ENCODE peak calls at places on chromosomes 1 and 21, in six cellular contexts. One of them, this sample, is unnamed.

GRCh38 chr1:108661030-108661609 is at the start of gene HENMT1:
- DNase-seq in ovary: peak; percentile 72
- DNase-seq in amniotic epithelial cell: peak; percentile 67
- DNase-seq in NCI-H345: peak; percentile 79
- DNase-seq in Right ventricle myocardium inferior: peak; percentile 87
- DNase-seq in globus pallidus: peak; percentile 55
- DNase-seq in this sample: peak; percentile 82

GRCh38 chr1:210262897-210263272 is 30.3 kb downstream of the SERTAD4 start:
- DNase-seq in amniotic epithelial cell: no peak
- DNase-seq in Right ventricle myocardium inferior: no peak
- DNase-seq in ovary: no peak
- DNase-seq in globus pallidus: no peak
- DNase-seq in NCI-H345: no peak
- DNase-seq in this sample: peak; percentile 76

GRCh38 chr1:215459136-215459535 is 108.0 kb upstream of the KCTD3 start:
- DNase-seq in ovary: no peak
- DNase-seq in NCI-H345: no peak
- DNase-seq in globus pallidus: no peak
- DNase-seq in Right ventricle myocardium inferior: no peak
- DNase-seq in amniotic epithelial cell: no peak
- DNase-seq in this sample: no peak

GRCh38 chr1:54786778-54787177 is 14.3 kb downstream of the TTC22 start:
- DNase-seq in Right ventricle myocardium inferior: no peak
- DNase-seq in amniotic epithelial cell: no peak
- DNase-seq in globus pallidus: no peak
- DNase-seq in ovary: no peak
- DNase-seq in NCI-H345: no peak
- DNase-seq in this sample: no peak

GRCh38 chr1:205567716-205568115 is 63.2 kb downstream of the CDK18 start:
- DNase-seq in globus pallidus: no peak
- DNase-seq in NCI-H345: no peak
- DNase-seq in Right ventricle myocardium inferior: no peak
- DNase-seq in amniotic epithelial cell: no peak
- DNase-seq in ovary: no peak
- DNase-seq in this sample: peak; percentile 49

GRCh38 chr1:201530741-201531521 is 8.0 kb upstream of the NAV1 start:
- DNase-seq in Right ventricle myocardium inferior: peak; percentile 89
- DNase-seq in globus pallidus: peak; percentile 86
- DNase-seq in NCI-H345: peak; percentile 65
- DNase-seq in amniotic epithelial cell: peak; percentile 70
- DNase-seq in ovary: peak; percentile 82
- DNase-seq in this sample: peak; percentile 88

GRCh38 chr1:63663301-63663700 is 70.1 kb downstream of the PGM1 start:
- DNase-seq in ovary: no peak
- DNase-seq in Right ventricle myocardium inferior: no peak
- DNase-seq in NCI-H345: no peak
- DNase-seq in amniotic epithelial cell: peak; percentile 53
- DNase-seq in globus pallidus: no peak
- DNase-seq in this sample: no peak

GRCh38 chr21:45822002-45822397 is 159.6 kb upstream of the COL6A1 start:
- DNase-seq in globus pallidus: no peak
- DNase-seq in ovary: no peak
- DNase-seq in NCI-H345: no peak
- DNase-seq in Right ventricle myocardium inferior: no peak
- DNase-seq in amniotic epithelial cell: no peak
- DNase-seq in this sample: peak; percentile 11

GRCh38 chr1:243798726-243799125 is 51.3 kb downstream of the AKT3 start:
- DNase-seq in NCI-H345: no peak
- DNase-seq in Right ventricle myocardium inferior: no peak
- DNase-seq in ovary: no peak
- DNase-seq in amniotic epithelial cell: peak; percentile 93
- DNase-seq in globus pallidus: no peak
- DNase-seq in this sample: no peak

GRCh38 chr1:205263580-205264190 is 35.9 kb downstream of the TMCC2 start:
- DNase-seq in Right ventricle myocardium inferior: no peak
- DNase-seq in NCI-H345: no peak
- DNase-seq in globus pallidus: no peak
- DNase-seq in amniotic epithelial cell: peak; percentile 79
- DNase-seq in ovary: no peak
- DNase-seq in this sample: no peak

GRCh38 chr21:16535100-16535418 is 805.3 kb downstream of the USP25 start:
- DNase-seq in globus pallidus: peak; percentile 90
- DNase-seq in amniotic epithelial cell: peak; percentile 81
- DNase-seq in NCI-H345: peak; percentile 56
- DNase-seq in ovary: peak; percentile 95
- DNase-seq in Right ventricle myocardium inferior: peak; percentile 76
- DNase-seq in this sample: peak; percentile 80

GRCh38 chr1:167916766-167917511 is 3.0 kb upstream of the ADCY10 start:
- DNase-seq in NCI-H345: no peak
- DNase-seq in Right ventricle myocardium inferior: no peak
- DNase-seq in amniotic epithelial cell: no peak
- DNase-seq in ovary: no peak
- DNase-seq in globus pallidus: no peak
- DNase-seq in this sample: no peak

GRCh38 chr1:215957692-215958091 is 390.6 kb downstream of the KCTD3 start:
- DNase-seq in amniotic epithelial cell: peak; percentile 1
- DNase-seq in globus pallidus: no peak
- DNase-seq in NCI-H345: no peak
- DNase-seq in Right ventricle myocardium inferior: peak; percentile 50
- DNase-seq in ovary: no peak
- DNase-seq in this sample: no peak

GRCh38 chr21:15221799-15222386 is 157.1 kb upstream of the NRIP1 start:
- DNase-seq in globus pallidus: no peak
- DNase-seq in Right ventricle myocardium inferior: no peak
- DNase-seq in ovary: no peak
- DNase-seq in amniotic epithelial cell: peak; percentile 98
- DNase-seq in NCI-H345: no peak
- DNase-seq in this sample: no peak

GRCh38 chr1:51558375-51558924 is 39.4 kb upstream of the EPS15 start:
- DNase-seq in globus pallidus: no peak
- DNase-seq in Right ventricle myocardium inferior: no peak
- DNase-seq in ovary: no peak
- DNase-seq in NCI-H345: no peak
- DNase-seq in amniotic epithelial cell: peak; percentile 28
- DNase-seq in this sample: no peak

GRCh38 chr1:16922885-16923431 is 1.2 kb downstream of the CROCC start:
- DNase-seq in ovary: no peak
- DNase-seq in NCI-H345: no peak
- DNase-seq in amniotic epithelial cell: no peak
- DNase-seq in Right ventricle myocardium inferior: no peak
- DNase-seq in globus pallidus: no peak
- DNase-seq in this sample: no peak

GRCh38 chr1:114238066-114238465 is 84.4 kb upstream of the SYT6 start:
- DNase-seq in amniotic epithelial cell: no peak
- DNase-seq in NCI-H345: no peak
- DNase-seq in Right ventricle myocardium inferior: no peak
- DNase-seq in globus pallidus: no peak
- DNase-seq in ovary: no peak
- DNase-seq in this sample: no peak

GRCh38 chr21:28393279-28393678 is 599.4 kb downstream of the LTN1 start:
- DNase-seq in globus pallidus: no peak
- DNase-seq in amniotic epithelial cell: peak; percentile 11
- DNase-seq in NCI-H345: peak; percentile 93
- DNase-seq in ovary: no peak
- DNase-seq in Right ventricle myocardium inferior: peak; percentile 27
- DNase-seq in this sample: no peak

GRCh38 chr1:90712153-90712930 is 4.8 kb downstream of the BARHL2 start:
- DNase-seq in globus pallidus: no peak
- DNase-seq in NCI-H345: no peak
- DNase-seq in ovary: no peak
- DNase-seq in amniotic epithelial cell: no peak
- DNase-seq in Right ventricle myocardium inferior: no peak
- DNase-seq in this sample: no peak

GRCh38 chr1:32876341-32877210 is 5.9 kb upstream of the FNDC5 start:
- DNase-seq in ovary: no peak
- DNase-seq in globus pallidus: no peak
- DNase-seq in Right ventricle myocardium inferior: peak; percentile 84
- DNase-seq in amniotic epithelial cell: peak; percentile 40
- DNase-seq in NCI-H345: peak; percentile 7
- DNase-seq in this sample: no peak

GRCh38 chr21:37534431-37534830 is 167.9 kb downstream of the DYRK1A start:
- DNase-seq in amniotic epithelial cell: no peak
- DNase-seq in Right ventricle myocardium inferior: no peak
- DNase-seq in NCI-H345: peak; percentile 10
- DNase-seq in ovary: no peak
- DNase-seq in globus pallidus: no peak
- DNase-seq in this sample: no peak

GRCh38 chr1:230544758-230545157 is 97.5 kb upstream of the COG2 start:
- DNase-seq in ovary: no peak
- DNase-seq in globus pallidus: no peak
- DNase-seq in NCI-H345: no peak
- DNase-seq in Right ventricle myocardium inferior: no peak
- DNase-seq in amniotic epithelial cell: no peak
- DNase-seq in this sample: no peak

GRCh38 chr1:21815724-21816311 is 3.8 kb downstream of the LDLRAD2 start:
- DNase-seq in amniotic epithelial cell: no peak
- DNase-seq in NCI-H345: no peak
- DNase-seq in Right ventricle myocardium inferior: no peak
- DNase-seq in ovary: no peak
- DNase-seq in globus pallidus: no peak
- DNase-seq in this sample: no peak

GRCh38 chr1:16076003-16076870 is 2.8 kb upstream of the FAM131C start:
- DNase-seq in ovary: peak; percentile 52
- DNase-seq in Right ventricle myocardium inferior: no peak
- DNase-seq in amniotic epithelial cell: peak; percentile 85
- DNase-seq in NCI-H345: no peak
- DNase-seq in globus pallidus: no peak
- DNase-seq in this sample: no peak

GRCh38 chr1:16242556-16243407 is 5.8 kb upstream of the CPLANE2 start:
- DNase-seq in ovary: no peak
- DNase-seq in globus pallidus: no peak
- DNase-seq in amniotic epithelial cell: no peak
- DNase-seq in Right ventricle myocardium inferior: no peak
- DNase-seq in NCI-H345: no peak
- DNase-seq in this sample: peak; percentile 41

GRCh38 chr1:2523191-2523890 is 3.1 kb downstream of the PANK4 start:
- DNase-seq in ovary: no peak
- DNase-seq in globus pallidus: no peak
- DNase-seq in amniotic epithelial cell: no peak
- DNase-seq in Right ventricle myocardium inferior: no peak
- DNase-seq in NCI-H345: no peak
- DNase-seq in this sample: no peak

GRCh38 chr1:156744786-156745419 is 4.0 kb upstream of the MRPL24 start:
- DNase-seq in amniotic epithelial cell: no peak
- DNase-seq in globus pallidus: no peak
- DNase-seq in ovary: peak; percentile 41
- DNase-seq in NCI-H345: no peak
- DNase-seq in Right ventricle myocardium inferior: no peak
- DNase-seq in this sample: no peak

GRCh38 chr1:115624859-115625258 is 16.9 kb upstream of the VANGL1 start:
- DNase-seq in NCI-H345: no peak
- DNase-seq in amniotic epithelial cell: no peak
- DNase-seq in ovary: no peak
- DNase-seq in Right ventricle myocardium inferior: no peak
- DNase-seq in globus pallidus: no peak
- DNase-seq in this sample: peak; percentile 46

GRCh38 chr1:179079113-179079761 is 2.6 kb upstream of the TOR3A start:
- DNase-seq in ovary: no peak
- DNase-seq in Right ventricle myocardium inferior: no peak
- DNase-seq in amniotic epithelial cell: peak; percentile 82
- DNase-seq in globus pallidus: peak; percentile 67
- DNase-seq in NCI-H345: peak; percentile 73
- DNase-seq in this sample: no peak

GRCh38 chr1:43069481-43070050 is 102.5 kb downstream of the EBNA1BP2 start:
- DNase-seq in NCI-H345: no peak
- DNase-seq in globus pallidus: peak; percentile 66
- DNase-seq in Right ventricle myocardium inferior: no peak
- DNase-seq in ovary: no peak
- DNase-seq in amniotic epithelial cell: peak; percentile 42
- DNase-seq in this sample: no peak

GRCh38 chr1:53585116-53585515 is 125.9 kb downstream of the DMRTB1 start:
- DNase-seq in Right ventricle myocardium inferior: no peak
- DNase-seq in amniotic epithelial cell: peak; percentile 90
- DNase-seq in globus pallidus: no peak
- DNase-seq in ovary: no peak
- DNase-seq in NCI-H345: no peak
- DNase-seq in this sample: no peak

This sample was measured in coronary artery.